ENCODE peak calls at places on chromosomes 7 and 10, in eight cellular contexts. I, T, L, U, H, N, O and M are unnamed samples.

GRCh38 chr7:155007947-155008346 is 5.0 kb upstream of the PAXIP1 start:
- DNase-seq in I (no peak), T (no peak), L (no peak), U (peak), H (peak), N (no peak), O (peak), M (no peak)

GRCh38 chr7:135803143-135803542 is 54.5 kb upstream of the FAM180A start:
- DNase-seq in I (no peak), T (peak), L (no peak), U (no peak), H (peak), N (no peak), O (no peak), M (no peak)

GRCh38 chr10:96878071-96878470 is 46.0 kb downstream of the LCOR start:
- DNase-seq in I (no peak), T (no peak), L (no peak), U (no peak), H (no peak), N (no peak), O (no peak), M (no peak)

GRCh38 chr10:131158695-131159094 is 152.8 kb downstream of the TCERG1L start:
- DNase-seq in I (no peak), T (no peak), L (no peak), U (no peak), H (no peak), N (no peak), O (no peak), M (no peak)

GRCh38 chr7:30027065-30027456 is 559 bp upstream of the FKBP14 start:
- DNase-seq in I (no peak), T (no peak), L (no peak), U (peak), H (peak), N (no peak), O (no peak), M (no peak)

GRCh38 chr7:155489862-155490696 is 32.1 kb downstream of the EN2 start:
- DNase-seq in I (no peak), T (peak), L (no peak), U (no peak), H (no peak), N (no peak), O (no peak), M (no peak)

GRCh38 chr7:7035851-7036250 is 146.5 kb upstream of the C1GALT1 start:
- DNase-seq in I (no peak), T (no peak), L (no peak), U (no peak), H (no peak), N (no peak), O (no peak), M (no peak)

GRCh38 chr7:56110611-56111010 is 4.3 kb upstream of the CHCHD2 start:
- DNase-seq in I (no peak), T (no peak), L (no peak), U (no peak), H (no peak), N (no peak), O (no peak), M (no peak)

GRCh38 chr7:96114190-96114589 is 207.7 kb downstream of the SLC25A13 start:
- DNase-seq in I (no peak), T (no peak), L (no peak), U (no peak), H (peak), N (no peak), O (no peak), M (no peak)

GRCh38 chr7:87110778-87111177 is 41.5 kb upstream of the DMTF1 start:
- DNase-seq in I (no peak), T (no peak), L (no peak), U (peak), H (peak), N (no peak), O (no peak), M (no peak)

GRCh38 chr7:98135984-98136383 is 29.3 kb downstream of the LMTK2 start:
- DNase-seq in I (no peak), T (no peak), L (no peak), U (no peak), H (no peak), N (no peak), O (no peak), M (no peak)

GRCh38 chr10:2137549-2138174 is 400.3 kb upstream of the ADARB2 start:
- DNase-seq in I (no peak), T (no peak), L (no peak), U (no peak), H (peak), N (no peak), O (peak), M (no peak)

GRCh38 chr7:105001652-105002184 is 12.3 kb upstream of the KMT2E start:
- DNase-seq in I (no peak), T (no peak), L (no peak), U (no peak), H (no peak), N (no peak), O (no peak), M (no peak)

GRCh38 chr10:59719374-59719773 is 9.7 kb upstream of the SLC16A9 start:
- DNase-seq in I (no peak), T (no peak), L (no peak), U (no peak), H (no peak), N (no peak), O (no peak), M (no peak)
- TF ChIP-seq CTCF in I (no peak), T (no peak), L (no peak), U (peak), H (no peak), N (peak), O (peak), M (peak)

GRCh38 chr7:44998153-44998871 is 1.7 kb upstream of the CCM2 start:
- DNase-seq in I (no peak), T (no peak), L (no peak), U (no peak), H (no peak), N (no peak), O (peak), M (no peak)
- H3K4me3 ChIP-seq in I (peak), T (no peak), L (no peak), U (no peak), H (peak), N (no peak), O (peak), M (peak)

GRCh38 chr10:28054211-28054888 is 55.5 kb upstream of the ODAD2 start:
- DNase-seq in I (no peak), T (no peak), L (peak), U (peak), H (no peak), N (peak), O (no peak), M (no peak)

GRCh38 chr10:28060031-28060607 is 61.2 kb upstream of the ODAD2 start:
- DNase-seq in I (no peak), T (no peak), L (no peak), U (no peak), H (no peak), N (no peak), O (no peak), M (no peak)

GRCh38 chr10:28058746-28059145 is 59.9 kb upstream of the ODAD2 start:
- DNase-seq in I (no peak), T (no peak), L (no peak), U (no peak), H (no peak), N (no peak), O (no peak), M (no peak)
- TF ChIP-seq CTCF in I (no peak), T (no peak), L (no peak), U (no peak), H (no peak), N (no peak), O (no peak), M (no peak)

GRCh38 chr7:130939285-130940095 is 205.5 kb upstream of the KLF14 start:
- DNase-seq in I (no peak), T (no peak), L (no peak), U (no peak), H (no peak), N (no peak), O (no peak), M (no peak)

GRCh38 chr7:130940907-130941306 is 206.9 kb upstream of the KLF14 start:
- DNase-seq in I (no peak), T (no peak), L (no peak), U (no peak), H (no peak), N (no peak), O (no peak), M (no peak)

GRCh38 chr7:130938661-130939060 is 204.7 kb upstream of the KLF14 start:
- DNase-seq in I (no peak), T (no peak), L (no peak), U (no peak), H (no peak), N (no peak), O (no peak), M (no peak)

GRCh38 chr7:130941322-130942210 is 207.6 kb upstream of the KLF14 start:
- DNase-seq in I (no peak), T (peak), L (no peak), U (peak), H (peak), N (no peak), O (peak), M (no peak)

DNA sequence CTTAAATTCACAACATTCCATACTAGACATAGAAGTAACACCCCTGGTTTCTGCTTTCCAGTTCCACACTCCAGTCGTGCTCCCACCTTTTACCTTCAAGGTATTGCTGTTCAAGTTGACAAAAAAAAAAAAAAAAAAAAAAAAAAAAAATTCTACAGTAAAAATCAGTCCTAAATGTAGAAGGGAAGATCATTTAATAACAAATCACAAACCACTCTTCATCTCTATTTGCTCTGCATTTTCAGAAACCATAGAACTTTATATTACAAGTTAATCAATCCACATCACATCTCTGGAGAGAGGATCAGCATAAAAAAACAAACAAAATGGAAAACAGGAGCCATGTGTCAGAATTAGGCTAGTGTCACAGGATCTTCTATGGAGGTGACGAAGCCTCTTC is 206.3 kb upstream of the KLF14 start:
- DNase-seq in I (no peak), T (no peak), L (no peak), U (no peak), H (no peak), N (no peak), O (no peak), M (no peak)
- H3K4me3 ChIP-seq in I (peak), T (no peak), L (peak), U (peak), H (peak), N (peak), O (no peak), M (no peak)

DNA sequence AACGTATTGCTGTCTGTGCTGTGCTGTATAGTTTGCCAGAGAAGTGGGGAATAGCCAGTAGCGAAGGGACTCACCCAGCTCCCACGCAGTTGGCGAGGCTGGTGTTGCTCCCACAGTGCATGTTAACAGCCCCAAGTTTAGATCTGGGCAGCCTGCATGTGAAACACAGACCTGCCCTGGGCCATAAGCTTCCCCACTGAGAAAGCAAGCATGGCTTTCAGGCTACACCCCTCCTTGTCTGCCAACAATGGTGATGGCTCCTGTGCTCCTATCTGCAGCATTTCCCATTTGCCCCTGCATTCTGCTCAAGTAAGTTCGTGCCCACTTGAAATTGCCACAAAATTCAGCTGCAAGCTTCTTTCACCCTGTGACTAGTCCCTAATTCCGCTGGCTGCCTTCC is 57.5 kb downstream of the IPMK start:
- DNase-seq in I (no peak), T (no peak), L (no peak), U (no peak), H (no peak), N (no peak), O (no peak), M (no peak)
- TF ChIP-seq CTCF in I (no peak), T (no peak), L (no peak), U (no peak), H (no peak), N (no peak), O (no peak), M (no peak)

GRCh38 chr10:110664483-110665420 is 20.6 kb downstream of the RBM20 start:
- DNase-seq in I (no peak), T (no peak), L (peak), U (peak), H (peak), N (peak), O (peak), M (no peak)

GRCh38 chr10:110666673-110667072 is 22.5 kb downstream of the RBM20 start:
- DNase-seq in I (no peak), T (no peak), L (no peak), U (no peak), H (no peak), N (no peak), O (no peak), M (no peak)

GRCh38 chr10:110670335-110670734 is 26.2 kb downstream of the RBM20 start:
- DNase-seq in I (no peak), T (no peak), L (no peak), U (no peak), H (no peak), N (no peak), O (no peak), M (no peak)

GRCh38 chr10:110668443-110668842 is 24.3 kb downstream of the RBM20 start:
- DNase-seq in I (no peak), T (no peak), L (no peak), U (no peak), H (no peak), N (no peak), O (no peak), M (no peak)

GRCh38 chr10:110667620-110668343 is 23.6 kb downstream of the RBM20 start:
- DNase-seq in I (no peak), T (no peak), L (no peak), U (no peak), H (no peak), N (no peak), O (no peak), M (no peak)
- H3K4me3 ChIP-seq in I (no peak), T (no peak), L (no peak), U (no peak), H (no peak), N (no peak), O (no peak), M (no peak)

GRCh38 chr10:46022978-46023702 is 7.3 kb downstream of the NCOA4 start:
- DNase-seq in I (peak), T (peak), L (no peak), U (peak), H (peak), N (peak), O (peak), M (peak)
- TF ChIP-seq CTCF in I (peak), T (no peak), L (peak), U (no peak), H (no peak), N (no peak), O (peak), M (peak)

DNA sequence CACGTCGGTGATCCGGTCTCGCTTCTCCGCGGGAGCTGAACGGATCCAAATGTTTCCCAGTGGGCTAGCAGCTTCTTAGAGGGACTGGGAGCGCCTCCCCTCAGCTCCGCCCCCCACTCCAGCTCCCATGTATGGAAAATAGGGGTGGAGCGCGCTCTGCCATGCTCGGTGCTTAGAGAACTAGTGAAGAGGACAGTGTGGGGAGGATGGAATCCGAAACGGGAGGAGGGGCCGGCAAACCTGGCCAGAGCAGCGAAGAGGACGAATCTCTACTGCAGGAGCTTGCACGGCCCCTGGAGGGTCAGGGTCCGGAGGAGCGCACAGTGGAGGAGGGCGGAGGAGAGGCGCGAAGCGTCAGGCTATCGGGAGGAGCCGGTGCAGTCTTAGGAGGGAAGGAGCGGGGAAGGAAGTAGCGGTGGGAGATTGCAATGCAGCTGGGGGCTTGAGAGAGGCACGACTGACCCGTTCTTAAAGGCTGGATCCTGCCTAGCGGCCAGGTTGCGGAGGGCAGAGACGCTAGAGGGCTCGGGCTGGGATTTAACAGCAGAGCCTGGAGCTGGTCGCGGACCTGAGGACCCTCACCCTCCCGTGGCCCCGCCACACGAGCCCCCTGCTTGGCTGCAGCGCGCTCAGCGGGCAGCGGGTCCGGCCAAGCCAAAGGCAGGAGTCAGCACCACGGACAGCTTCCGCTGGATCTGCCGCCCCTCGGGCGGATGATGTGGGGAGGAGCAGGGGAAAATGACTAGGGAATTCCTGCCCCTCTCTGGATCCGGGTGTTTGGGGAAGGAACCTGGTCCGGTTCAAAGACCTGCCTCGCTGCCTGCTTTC is at the start of gene PRLHR:
- DNase-seq in I (no peak), T (no peak), L (no peak), U (peak), H (no peak), N (no peak), O (peak), M (no peak)
- H3K4me3 ChIP-seq in I (no peak), T (no peak), L (no peak), U (no peak), H (no peak), N (no peak), O (no peak), M (no peak)